ENCODE peak calls at places on chromosomes 5 and 9, in ten cellular contexts. Z, R, B, S, G, L, P, N, M and U are unnamed samples.

GRCh38 chr5:148176480-148176879 is 8.1 kb downstream of the SPINK14 start:
- DNase-seq in P (no peak), B (no peak), L (no peak), N (no peak), R (no peak), G (no peak), M (no peak), Z (no peak), S (no peak), U (no peak)

GRCh38 chr5:111779260-111780254 is 22.6 kb upstream of the NREP start:
- DNase-seq in P (peak), G (no peak), B (peak), R (no peak), S (no peak), N (no peak), M (no peak), Z (no peak), L (no peak), U (no peak)

GRCh38 chr5:53478411-53479044 is 1.9 kb upstream of the FST start:
- DNase-seq in L (peak), M (peak), P (peak), S (no peak), B (peak), N (peak), R (no peak), G (peak), Z (peak), U (no peak)

GRCh38 chr9:110076894-110077725 is 130.8 kb downstream of the C9orf152 start:
- DNase-seq in L (no peak), M (no peak), N (no peak), G (no peak), S (no peak), R (no peak), B (peak), Z (no peak), P (no peak), U (no peak)

GRCh38 chr5:74391410-74391809 is 249.1 kb downstream of the ENC1 start:
- DNase-seq in N (no peak), R (no peak), L (no peak), Z (no peak), P (no peak), B (peak), S (no peak), G (no peak), M (no peak), U (no peak)

GRCh38 chr9:68651280-68651893 is 53.7 kb upstream of the PIP5K1B start:
- DNase-seq in R (no peak), N (no peak), M (peak), L (no peak), P (no peak), S (no peak), B (no peak), G (no peak), Z (no peak), U (no peak)

GRCh38 chr5:73942783-73943182 is 316.8 kb downstream of the ARHGEF28 start:
- DNase-seq in G (no peak), M (no peak), L (no peak), R (no peak), N (no peak), Z (no peak), S (no peak), P (no peak), B (no peak), U (no peak)

GRCh38 chr5:151909628-151910027 is 15.0 kb downstream of the GLRA1 start:
- DNase-seq in G (no peak), Z (no peak), S (no peak), R (no peak), L (no peak), M (no peak), B (no peak), P (no peak), N (no peak), U (no peak)

GRCh38 chr5:62299097-62299496 is 6.9 kb upstream of the KIF2A start:
- DNase-seq in B (no peak), S (no peak), R (no peak), N (no peak), P (no peak), L (no peak), G (no peak), M (no peak), Z (no peak), U (no peak)

GRCh38 chr5:92637960-92638359 is 943.1 kb downstream of the NR2F1-AS1 start:
- DNase-seq in L (no peak), Z (no peak), R (no peak), N (no peak), M (no peak), G (no peak), P (no peak), S (no peak), B (no peak), U (no peak)

GRCh38 chr9:106799146-106799545 is 63.8 kb upstream of the ZNF462 start:
- DNase-seq in N (no peak), S (no peak), B (peak), Z (no peak), M (no peak), G (no peak), L (no peak), R (peak), P (no peak), U (peak)

GRCh38 chr9:105194234-105194633 is 50.2 kb upstream of the SLC44A1 start:
- DNase-seq in N (no peak), Z (no peak), L (no peak), G (no peak), P (no peak), B (no peak), S (no peak), M (no peak), R (no peak), U (no peak)

GRCh38 chr9:13369426-13369825 is 89.9 kb upstream of the MPDZ start:
- DNase-seq in G (no peak), L (no peak), N (no peak), B (no peak), P (no peak), R (no peak), S (no peak), Z (peak), M (no peak), U (no peak)

GRCh38 chr5:157120102-157120501 is 11.3 kb upstream of the HAVCR2 start:
- DNase-seq in R (no peak), L (no peak), B (no peak), S (no peak), Z (no peak), G (no peak), N (no peak), M (no peak), P (no peak), U (no peak)

GRCh38 chr5:150505041-150505511 is 2.9 kb upstream of the NDST1 start:
- DNase-seq in S (no peak), Z (no peak), B (no peak), P (no peak), M (no peak), G (no peak), R (no peak), N (no peak), L (no peak), U (no peak)

GRCh38 chr5:65126670-65127069 is 355.1 kb downstream of the ADAMTS6 start:
- DNase-seq in Z (no peak), S (no peak), P (no peak), L (no peak), R (no peak), N (no peak), M (no peak), G (no peak), B (no peak), U (no peak)

GRCh38 chr9:113316032-113316431 is 12.9 kb upstream of the RNF183 start:
- DNase-seq in S (no peak), L (peak), N (no peak), R (no peak), B (no peak), P (no peak), Z (no peak), M (no peak), G (no peak), U (no peak)

GRCh38 chr5:31232273-31232888 is 38.9 kb downstream of the CDH6 start:
- DNase-seq in P (peak), R (peak), L (peak), M (peak), N (peak), S (peak), B (peak), Z (peak), G (no peak), U (peak)

GRCh38 chr9:122779181-122779580 is 9.6 kb upstream of the OR5C1 start:
- DNase-seq in B (no peak), R (no peak), M (no peak), P (no peak), Z (no peak), N (no peak), S (no peak), G (no peak), L (no peak), U (no peak)

GRCh38 chr9:107492381-107492780 is 2.8 kb upstream of the KLF4 start:
- DNase-seq in S (no peak), N (no peak), R (no peak), P (no peak), L (no peak), B (no peak), G (no peak), M (no peak), Z (no peak), U (no peak)

GRCh38 chr9:37415011-37415719 is 7.3 kb upstream of the GRHPR start:
- DNase-seq in P (peak), L (peak), R (peak), Z (peak), G (peak), N (peak), M (peak), S (peak), B (peak), U (peak)

GRCh38 chr9:127837346-127837745 is 17.1 kb downstream of the ENG start:
- DNase-seq in S (no peak), N (no peak), Z (peak), B (no peak), G (no peak), L (no peak), M (no peak), P (no peak), R (no peak), U (no peak)

GRCh38 chr5:177469061-177469628 is 4.3 kb downstream of the DBN1 start:
- DNase-seq in S (no peak), L (peak), M (peak), B (no peak), G (no peak), Z (no peak), N (no peak), P (no peak), R (no peak), U (no peak)

GRCh38 chr9:35108946-35109575 is 6.1 kb upstream of the STOML2 start:
- DNase-seq in B (no peak), M (no peak), R (no peak), G (no peak), L (no peak), N (no peak), Z (peak), S (no peak), P (no peak), U (no peak)

GRCh38 chr9:130983283-130983670 is 25.7 kb upstream of the LAMC3 start:
- DNase-seq in Z (no peak), L (no peak), G (no peak), R (no peak), S (no peak), P (no peak), M (no peak), B (no peak), N (no peak), U (no peak)

GRCh38 chr5:130066644-130067043 is 162.4 kb downstream of the CHSY3 start:
- DNase-seq in R (peak), Z (no peak), N (no peak), L (no peak), B (no peak), S (no peak), M (no peak), G (no peak), P (peak), U (no peak)

GRCh38 chr9:105355810-105356209 is 92.0 kb upstream of the FSD1L start:
- DNase-seq in B (peak), N (no peak), M (peak), Z (no peak), L (no peak), S (no peak), P (no peak), G (no peak), R (no peak), U (no peak)

GRCh38 chr5:174599992-174600391 is 124.4 kb upstream of the MSX2 start:
- DNase-seq in Z (no peak), M (no peak), P (no peak), N (no peak), R (no peak), B (no peak), G (no peak), L (no peak), S (no peak), U (no peak)

GRCh38 chr9:133575673-133576590 is 33.3 kb downstream of the FAM163B start:
- DNase-seq in Z (no peak), G (no peak), N (no peak), B (no peak), P (no peak), R (no peak), S (no peak), L (no peak), M (no peak), U (no peak)

GRCh38 chr9:115883467-115884329 is 269.9 kb upstream of the PAPPA start:
- DNase-seq in M (no peak), L (peak), B (peak), N (peak), R (no peak), Z (peak), P (peak), S (peak), G (no peak), U (peak)

GRCh38 chr5:149018909-149019443 is 43.9 kb downstream of the SH3TC2 start:
- DNase-seq in R (peak), Z (no peak), N (no peak), B (peak), P (no peak), G (no peak), L (no peak), M (no peak), S (peak), U (peak)

GRCh38 chr5:56232538-56232937 is 592 bp downstream of the ANKRD55 start:
- DNase-seq in M (no peak), Z (no peak), N (no peak), G (no peak), S (no peak), R (no peak), B (no peak), L (no peak), P (no peak), U (no peak)

GRCh38 chr5:179327026-179327735 is 18.1 kb downstream of the ADAMTS2 start:
- DNase-seq in P (no peak), G (peak), M (no peak), R (no peak), Z (no peak), N (no peak), L (no peak), S (no peak), B (no peak), U (no peak)

DNA sequence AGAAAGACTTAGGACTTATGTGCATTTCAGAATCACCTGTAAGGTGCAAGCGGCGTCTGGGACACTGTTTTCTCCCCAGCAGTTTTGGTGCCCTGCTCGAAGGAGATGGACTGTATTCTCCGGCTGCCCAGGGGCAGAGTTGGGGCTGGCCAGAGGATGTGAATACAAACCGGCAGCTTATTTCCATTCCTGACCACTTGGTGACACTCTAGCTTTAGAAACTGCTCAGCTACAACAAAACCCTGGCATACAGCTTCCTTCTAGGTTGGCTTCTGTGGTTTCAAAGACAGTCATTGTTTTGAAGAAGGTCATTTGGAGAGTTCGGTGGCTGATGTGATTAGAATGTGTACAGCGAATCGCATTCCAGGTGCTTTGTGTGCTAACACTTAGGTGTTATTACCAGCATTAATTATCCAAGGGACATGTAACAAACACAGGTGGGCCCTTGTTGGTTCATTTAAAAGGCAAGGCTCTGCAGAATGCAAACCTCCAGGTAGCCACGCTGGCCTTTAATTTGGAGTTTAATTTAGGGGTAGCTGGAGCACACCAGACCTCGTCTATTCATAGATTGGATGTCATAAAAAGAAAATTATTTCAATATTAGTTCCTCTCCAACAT is 191.0 kb downstream of the MAT2B start:
- DNase-seq in R (peak), Z (peak), B (peak), P (peak), S (peak), G (no peak), L (peak), M (peak), N (peak), U (peak)
- TF ChIP-seq CTCF in R (peak), Z (peak), B (peak), P (peak), S (peak), G (peak), L (peak), M (peak), N (no peak), U (peak)

GRCh38 chr5:91311168-91311696 is 71.9 kb downstream of the ARRDC3 start:
- DNase-seq in R (no peak), L (no peak), Z (no peak), M (peak), N (no peak), S (no peak), B (no peak), P (no peak), G (no peak), U (no peak)

GRCh38 chr5:91306497-91306896 is 76.6 kb downstream of the ARRDC3 start:
- DNase-seq in B (peak), L (no peak), N (no peak), S (no peak), P (no peak), G (no peak), Z (no peak), R (no peak), M (no peak), U (no peak)

GRCh38 chr5:91312698-91313097 is 70.4 kb downstream of the ARRDC3 start:
- DNase-seq in B (no peak), R (no peak), Z (no peak), G (no peak), S (no peak), N (no peak), P (no peak), L (no peak), M (no peak), U (no peak)

GRCh38 chr5:91307023-91307422 is 76.1 kb downstream of the ARRDC3 start:
- DNase-seq in L (no peak), B (peak), G (no peak), Z (no peak), S (no peak), P (peak), R (no peak), M (no peak), N (no peak), U (peak)

DNA sequence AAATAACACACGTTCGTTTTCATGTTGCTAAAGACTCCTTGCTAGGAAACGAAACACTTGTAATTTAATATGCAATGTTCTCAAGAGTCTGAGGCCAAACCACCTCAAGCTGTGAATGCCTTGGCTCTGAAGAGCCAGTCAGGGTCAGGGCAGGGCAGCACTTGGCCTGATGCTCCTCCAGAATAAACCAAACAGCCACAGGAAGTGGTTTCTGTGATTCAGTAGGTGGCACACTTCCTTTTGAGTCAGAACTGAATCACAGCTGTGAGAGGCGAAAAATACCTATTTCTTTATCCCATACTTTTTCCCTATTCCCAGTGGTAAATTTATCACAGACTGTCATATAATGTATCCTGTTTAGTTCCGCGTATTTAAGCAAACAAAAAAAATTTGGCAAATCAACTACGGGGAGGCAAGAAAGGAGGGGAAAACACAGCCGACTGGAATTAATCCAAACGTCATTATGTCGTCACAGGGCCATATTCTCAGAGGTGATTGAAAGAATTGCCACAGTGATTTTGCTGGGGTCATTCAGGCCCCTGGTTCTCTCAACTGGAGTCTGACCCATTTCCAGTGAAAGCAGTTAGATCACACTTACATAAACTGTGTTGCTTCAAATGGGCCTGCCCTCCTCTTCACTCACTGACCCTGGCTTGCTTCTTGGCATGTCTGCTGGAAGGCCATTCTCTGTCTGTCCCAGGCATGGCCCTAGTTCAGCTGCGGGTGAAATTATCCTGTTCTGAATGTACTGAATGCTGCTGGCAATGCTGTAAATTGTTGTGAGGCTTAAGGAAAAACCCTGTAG is 71.2 kb downstream of the ARRDC3 start:
- DNase-seq in G (peak), M (peak), R (peak), P (peak), Z (no peak), N (no peak), L (no peak), S (no peak), B (peak), U (peak)
- TF ChIP-seq CTCF in G (peak), M (no peak), R (no peak), P (peak), Z (peak), N (no peak), L (no peak), S (no peak), B (no peak), U (no peak)

GRCh38 chr5:173396311-173396993 is 68.2 kb upstream of the STC2 start:
- DNase-seq in P (no peak), S (no peak), R (no peak), G (no peak), Z (peak), B (no peak), N (peak), L (peak), M (peak), U (no peak)
- TF ChIP-seq CTCF in P (no peak), S (no peak), R (no peak), G (no peak), Z (peak), B (no peak), N (peak), L (no peak), M (no peak), U (no peak)

GRCh38 chr5:170774831-170775230 is 8.7 kb upstream of the GABRP start:
- DNase-seq in P (no peak), B (no peak), N (no peak), G (no peak), S (no peak), R (no peak), Z (no peak), L (no peak), M (no peak), U (no peak)
- TF ChIP-seq CTCF in P (no peak), B (no peak), N (no peak), G (no peak), S (no peak), R (no peak), Z (no peak), L (no peak), M (no peak), U (no peak)

DNA sequence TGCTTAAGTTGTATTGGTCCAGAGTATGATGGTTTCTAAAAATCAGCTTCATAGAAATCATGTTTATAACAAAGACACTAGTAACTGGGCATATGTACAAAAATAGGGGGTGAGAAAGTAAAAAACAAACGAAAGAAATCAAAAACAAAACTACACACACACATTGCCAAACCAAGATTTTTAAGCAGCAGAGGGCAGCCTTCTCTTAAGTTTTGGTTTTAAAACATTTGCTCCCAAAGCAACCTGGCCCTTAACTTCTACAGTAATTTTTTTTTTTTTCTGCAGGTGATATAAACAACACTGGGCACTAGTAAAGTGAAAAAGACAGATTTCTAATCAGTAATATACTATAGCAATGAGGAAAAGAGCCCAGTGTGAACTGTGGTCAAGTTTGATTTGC is 13.5 kb upstream of the GAPT start:
- DNase-seq in S (no peak), L (no peak), M (no peak), B (no peak), R (no peak), P (no peak), Z (no peak), N (no peak), G (no peak), U (no peak)
- TF ChIP-seq CTCF in S (peak), L (no peak), M (no peak), B (peak), R (no peak), P (peak), Z (peak), N (peak), G (no peak), U (no peak)

DNA sequence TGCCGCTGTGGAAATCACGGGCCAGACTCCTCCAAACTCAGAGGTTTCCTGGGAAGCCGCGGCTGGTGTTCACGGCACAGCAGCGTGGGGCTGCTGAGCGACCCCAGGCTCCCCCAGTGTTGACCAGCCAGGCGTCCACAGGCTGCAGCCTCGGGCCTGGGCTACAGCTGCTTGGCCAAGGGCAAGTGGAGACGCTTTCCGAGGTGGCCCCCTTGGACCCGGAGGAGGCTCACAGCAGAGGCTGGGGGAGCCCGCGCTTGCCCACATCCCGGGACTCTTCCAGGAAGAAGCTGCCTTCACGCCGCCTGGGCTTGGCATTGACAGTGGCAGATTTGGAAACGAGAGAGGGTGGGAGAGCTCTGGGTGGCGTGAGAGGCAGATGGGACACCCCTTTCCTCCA is 53.1 kb upstream of the FCN2 start:
- DNase-seq in M (no peak), S (no peak), N (no peak), B (no peak), Z (no peak), G (no peak), P (no peak), R (no peak), L (no peak), U (no peak)
- TF ChIP-seq CTCF in M (no peak), S (no peak), N (no peak), B (no peak), Z (no peak), G (no peak), P (no peak), R (no peak), L (no peak), U (no peak)